ENCODE peak calls at places on chromosomes 5 and 9, in ten cellular contexts. One of them, this sample, is unnamed.

GRCh38 chr9:98074119-98074990 is 17.8 kb downstream of the NANS start:
- DNase-seq in psoas muscle: peak
- DNase-seq in HepG2: peak
- DNase-seq in mammary epithelial cell: peak
- DNase-seq in neural crest cell: peak
- DNase-seq in IMR-90: peak
- DNase-seq in fibroblast of the aortic adventitia: peak
- DNase-seq in NB4: peak
- DNase-seq in osteocyte: peak
- DNase-seq in GM06990: no peak
- DNase-seq in this sample: peak

GRCh38 chr9:107425110-107426025 is 64.2 kb downstream of the KLF4 start:
- DNase-seq in NB4: peak
- DNase-seq in osteocyte: peak
- DNase-seq in GM06990: peak
- DNase-seq in HepG2: peak
- DNase-seq in psoas muscle: peak
- DNase-seq in mammary epithelial cell: peak
- DNase-seq in neural crest cell: peak
- DNase-seq in IMR-90: peak
- DNase-seq in fibroblast of the aortic adventitia: peak
- DNase-seq in this sample: peak

GRCh38 chr9:91101598-91102168 is 260.0 kb downstream of the AUH start:
- DNase-seq in NB4: no peak
- DNase-seq in mammary epithelial cell: no peak
- DNase-seq in fibroblast of the aortic adventitia: no peak
- DNase-seq in HepG2: no peak
- DNase-seq in IMR-90: no peak
- DNase-seq in neural crest cell: no peak
- DNase-seq in osteocyte: no peak
- DNase-seq in GM06990: no peak
- DNase-seq in psoas muscle: no peak
- DNase-seq in this sample: no peak

GRCh38 chr5:179212870-179213269 is 132.4 kb downstream of the ADAMTS2 start:
- DNase-seq in neural crest cell: no peak
- DNase-seq in GM06990: no peak
- DNase-seq in mammary epithelial cell: no peak
- DNase-seq in NB4: peak
- DNase-seq in osteocyte: no peak
- DNase-seq in fibroblast of the aortic adventitia: no peak
- DNase-seq in IMR-90: no peak
- DNase-seq in HepG2: no peak
- DNase-seq in psoas muscle: no peak
- DNase-seq in this sample: no peak

GRCh38 chr9:31089822-31090221 is 1294.6 kb upstream of the ACO1 start:
- DNase-seq in mammary epithelial cell: peak
- DNase-seq in GM06990: no peak
- DNase-seq in fibroblast of the aortic adventitia: no peak
- DNase-seq in HepG2: no peak
- DNase-seq in psoas muscle: no peak
- DNase-seq in neural crest cell: no peak
- DNase-seq in osteocyte: no peak
- DNase-seq in NB4: peak
- DNase-seq in IMR-90: peak
- DNase-seq in this sample: no peak

GRCh38 chr9:122099271-122099869 is 6.3 kb upstream of the TTLL11 start:
- DNase-seq in HepG2: peak
- DNase-seq in IMR-90: peak
- DNase-seq in mammary epithelial cell: peak
- DNase-seq in GM06990: peak
- DNase-seq in osteocyte: peak
- DNase-seq in neural crest cell: peak
- DNase-seq in psoas muscle: peak
- DNase-seq in NB4: peak
- DNase-seq in fibroblast of the aortic adventitia: peak
- DNase-seq in this sample: peak

GRCh38 chr9:122218885-122219855 is 9.6 kb downstream of the LHX6 start:
- DNase-seq in NB4: peak
- DNase-seq in GM06990: no peak
- DNase-seq in HepG2: no peak
- DNase-seq in mammary epithelial cell: no peak
- DNase-seq in psoas muscle: no peak
- DNase-seq in fibroblast of the aortic adventitia: peak
- DNase-seq in IMR-90: peak
- DNase-seq in osteocyte: no peak
- DNase-seq in neural crest cell: no peak
- DNase-seq in this sample: peak

GRCh38 chr5:10030219-10030831 is 219.4 kb downstream of the ATPSCKMT start:
- DNase-seq in fibroblast of the aortic adventitia: peak
- DNase-seq in mammary epithelial cell: peak
- DNase-seq in HepG2: peak
- DNase-seq in IMR-90: peak
- DNase-seq in osteocyte: no peak
- DNase-seq in neural crest cell: no peak
- DNase-seq in GM06990: no peak
- DNase-seq in psoas muscle: no peak
- DNase-seq in NB4: peak
- DNase-seq in this sample: no peak

GRCh38 chr5:177472460-177473441 is 683 bp downstream of the DBN1 start:
- DNase-seq in fibroblast of the aortic adventitia: no peak
- DNase-seq in HepG2: peak
- DNase-seq in mammary epithelial cell: no peak
- DNase-seq in IMR-90: no peak
- DNase-seq in GM06990: peak
- DNase-seq in neural crest cell: no peak
- DNase-seq in osteocyte: no peak
- DNase-seq in NB4: peak
- DNase-seq in psoas muscle: peak
- DNase-seq in this sample: peak

GRCh38 chr5:156947933-156948332 is 15.1 kb downstream of the TIMD4 start:
- DNase-seq in fibroblast of the aortic adventitia: no peak
- DNase-seq in psoas muscle: no peak
- DNase-seq in mammary epithelial cell: no peak
- DNase-seq in GM06990: no peak
- DNase-seq in IMR-90: no peak
- DNase-seq in osteocyte: no peak
- DNase-seq in HepG2: no peak
- DNase-seq in neural crest cell: no peak
- DNase-seq in NB4: no peak
- DNase-seq in this sample: no peak

GRCh38 chr9:126523621-126524111 is 90.1 kb upstream of the LMX1B start:
- DNase-seq in fibroblast of the aortic adventitia: no peak
- DNase-seq in psoas muscle: no peak
- DNase-seq in osteocyte: no peak
- DNase-seq in neural crest cell: no peak
- DNase-seq in NB4: peak
- DNase-seq in mammary epithelial cell: no peak
- DNase-seq in IMR-90: no peak
- DNase-seq in HepG2: no peak
- DNase-seq in GM06990: no peak
- DNase-seq in this sample: no peak

GRCh38 chr5:34007116-34007674 is 655 bp downstream of the AMACR start:
- DNase-seq in HepG2: no peak
- DNase-seq in GM06990: peak
- DNase-seq in osteocyte: no peak
- DNase-seq in mammary epithelial cell: no peak
- DNase-seq in IMR-90: no peak
- DNase-seq in fibroblast of the aortic adventitia: peak
- DNase-seq in psoas muscle: no peak
- DNase-seq in NB4: peak
- DNase-seq in neural crest cell: no peak
- DNase-seq in this sample: peak

GRCh38 chr9:16405421-16405820 is 465.0 kb downstream of the BNC2 start:
- DNase-seq in neural crest cell: no peak
- DNase-seq in mammary epithelial cell: no peak
- DNase-seq in NB4: no peak
- DNase-seq in IMR-90: no peak
- DNase-seq in osteocyte: no peak
- DNase-seq in psoas muscle: no peak
- DNase-seq in HepG2: no peak
- DNase-seq in fibroblast of the aortic adventitia: no peak
- DNase-seq in GM06990: no peak
- DNase-seq in this sample: no peak

GRCh38 chr5:15956622-15957021 is 223.0 kb downstream of the MARCHF11 start:
- DNase-seq in GM06990: no peak
- DNase-seq in IMR-90: no peak
- DNase-seq in fibroblast of the aortic adventitia: no peak
- DNase-seq in HepG2: no peak
- DNase-seq in osteocyte: no peak
- DNase-seq in psoas muscle: no peak
- DNase-seq in neural crest cell: no peak
- DNase-seq in mammary epithelial cell: no peak
- DNase-seq in NB4: no peak
- DNase-seq in this sample: no peak

GRCh38 chr5:142590451-142591240 is 95.2 kb downstream of the FGF1 start:
- DNase-seq in IMR-90: no peak
- DNase-seq in osteocyte: no peak
- DNase-seq in GM06990: no peak
- DNase-seq in NB4: no peak
- DNase-seq in fibroblast of the aortic adventitia: no peak
- DNase-seq in mammary epithelial cell: no peak
- DNase-seq in HepG2: no peak
- DNase-seq in neural crest cell: no peak
- DNase-seq in psoas muscle: no peak
- DNase-seq in this sample: no peak

GRCh38 chr9:99690573-99690972 is 131.1 kb upstream of the NR4A3 start:
- DNase-seq in IMR-90: no peak
- DNase-seq in psoas muscle: no peak
- DNase-seq in mammary epithelial cell: no peak
- DNase-seq in HepG2: no peak
- DNase-seq in osteocyte: no peak
- DNase-seq in GM06990: no peak
- DNase-seq in NB4: no peak
- DNase-seq in neural crest cell: no peak
- DNase-seq in fibroblast of the aortic adventitia: no peak
- DNase-seq in this sample: no peak

DNA sequence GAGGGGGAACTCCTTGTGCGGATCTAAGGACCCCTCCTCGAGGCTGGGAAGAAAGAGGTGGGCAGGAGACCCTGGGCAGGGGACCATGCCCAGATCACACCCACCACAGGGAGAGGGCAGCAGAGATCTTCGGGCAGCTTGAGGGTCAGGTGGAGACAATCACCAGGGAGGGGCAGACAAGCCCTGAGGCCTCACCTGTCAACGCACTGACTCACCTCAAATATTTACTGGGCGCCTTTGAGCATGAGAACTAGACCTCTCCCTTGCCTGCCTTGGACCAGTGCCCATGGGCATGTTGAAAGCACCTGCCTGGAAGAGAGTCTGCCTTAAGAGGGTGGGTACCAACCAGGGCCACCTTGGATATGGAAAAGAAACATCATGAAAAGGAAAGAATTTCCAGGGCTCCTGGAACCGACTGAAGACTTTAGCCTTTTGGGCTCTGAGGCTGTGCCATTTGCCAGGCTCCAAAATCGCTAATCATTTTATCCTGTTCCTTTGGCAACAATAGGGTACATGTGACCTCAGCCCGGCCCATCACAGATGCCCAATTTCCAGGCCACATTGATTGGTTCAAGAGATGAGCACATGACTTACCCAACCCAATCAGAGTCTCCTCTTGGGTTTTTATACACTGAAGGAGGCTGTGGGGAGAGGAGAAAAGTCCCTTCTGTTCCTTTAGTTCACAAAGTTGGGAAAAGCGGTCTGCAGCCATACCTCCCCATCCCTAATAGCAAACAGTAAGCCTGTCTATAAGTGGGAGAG is 10.4 kb upstream of the SPINK4 start:
- DNase-seq in NB4: no peak
- DNase-seq in HepG2: peak
- DNase-seq in IMR-90: no peak
- DNase-seq in mammary epithelial cell: peak
- DNase-seq in GM06990: no peak
- DNase-seq in neural crest cell: no peak
- DNase-seq in fibroblast of the aortic adventitia: no peak
- DNase-seq in osteocyte: no peak
- DNase-seq in psoas muscle: no peak
- DNase-seq in this sample: no peak
- TF ChIP-seq CTCF in NB4: peak
- TF ChIP-seq CTCF in HepG2: peak
- TF ChIP-seq CTCF in IMR-90: peak
- TF ChIP-seq CTCF in mammary epithelial cell: peak
- TF ChIP-seq CTCF in GM06990: no peak
- TF ChIP-seq CTCF in neural crest cell: no peak
- TF ChIP-seq CTCF in fibroblast of the aortic adventitia: no peak
- TF ChIP-seq CTCF in osteocyte: no peak
- TF ChIP-seq CTCF in psoas muscle: peak
- TF ChIP-seq CTCF in this sample: peak

GRCh38 chr5:21654-22233 is 70.2 kb upstream of the PLEKHG4B start:
- DNase-seq in psoas muscle: no peak
- DNase-seq in IMR-90: peak
- DNase-seq in mammary epithelial cell: peak
- DNase-seq in GM06990: no peak
- DNase-seq in fibroblast of the aortic adventitia: peak
- DNase-seq in NB4: peak
- DNase-seq in neural crest cell: no peak
- DNase-seq in osteocyte: no peak
- DNase-seq in HepG2: no peak
- DNase-seq in this sample: no peak
- TF ChIP-seq CTCF in psoas muscle: no peak
- TF ChIP-seq CTCF in IMR-90: peak
- TF ChIP-seq CTCF in mammary epithelial cell: peak
- TF ChIP-seq CTCF in GM06990: peak
- TF ChIP-seq CTCF in fibroblast of the aortic adventitia: peak
- TF ChIP-seq CTCF in NB4: peak
- TF ChIP-seq CTCF in neural crest cell: peak
- TF ChIP-seq CTCF in osteocyte: peak
- TF ChIP-seq CTCF in HepG2: no peak
- TF ChIP-seq CTCF in this sample: no peak

DNA sequence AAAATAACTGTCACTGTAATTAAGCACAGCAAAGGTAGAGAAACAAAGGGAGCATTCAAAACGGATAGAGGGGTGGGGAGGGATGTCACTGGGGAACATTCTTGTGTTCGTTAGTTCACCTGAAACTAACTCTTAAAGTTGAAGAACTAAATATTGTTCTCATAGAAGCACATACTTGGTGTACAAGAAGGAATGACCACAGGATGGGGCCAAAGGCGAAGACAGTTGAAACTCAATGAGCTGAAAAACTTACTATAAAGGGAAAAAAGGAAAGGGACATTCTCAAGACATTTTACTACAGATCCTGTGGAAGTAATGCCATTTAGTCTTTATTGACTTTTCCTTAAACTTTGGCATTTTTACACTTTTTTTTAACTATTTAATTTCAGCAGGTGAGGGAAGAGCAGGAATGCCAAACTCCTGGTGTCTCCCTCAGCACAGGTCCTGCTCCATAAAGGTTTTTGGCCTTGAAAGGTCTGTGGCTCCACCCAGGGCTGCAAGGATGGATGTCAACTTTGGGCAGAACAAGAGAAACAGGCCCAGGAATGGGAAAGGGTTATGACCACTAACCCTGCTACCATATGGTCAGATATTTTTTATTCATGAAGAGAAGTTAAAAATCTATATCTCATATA is 197.6 kb upstream of the RASA1 start:
- DNase-seq in HepG2: no peak
- DNase-seq in fibroblast of the aortic adventitia: peak
- DNase-seq in neural crest cell: no peak
- DNase-seq in mammary epithelial cell: peak
- DNase-seq in NB4: peak
- DNase-seq in psoas muscle: no peak
- DNase-seq in osteocyte: no peak
- DNase-seq in GM06990: no peak
- DNase-seq in IMR-90: peak
- DNase-seq in this sample: peak
- TF ChIP-seq CTCF in HepG2: peak
- TF ChIP-seq CTCF in fibroblast of the aortic adventitia: peak
- TF ChIP-seq CTCF in neural crest cell: no peak
- TF ChIP-seq CTCF in mammary epithelial cell: peak
- TF ChIP-seq CTCF in NB4: no peak
- TF ChIP-seq CTCF in psoas muscle: peak
- TF ChIP-seq CTCF in osteocyte: peak
- TF ChIP-seq CTCF in GM06990: peak
- TF ChIP-seq CTCF in IMR-90: peak
- TF ChIP-seq CTCF in this sample: peak

GRCh38 chr5:1169608-1170115 is 31.7 kb upstream of the SLC6A19 start:
- DNase-seq in HepG2: no peak
- DNase-seq in osteocyte: no peak
- DNase-seq in neural crest cell: no peak
- DNase-seq in IMR-90: no peak
- DNase-seq in fibroblast of the aortic adventitia: no peak
- DNase-seq in mammary epithelial cell: no peak
- DNase-seq in psoas muscle: peak
- DNase-seq in NB4: no peak
- DNase-seq in GM06990: no peak
- DNase-seq in this sample: no peak
- TF ChIP-seq CTCF in HepG2: no peak
- TF ChIP-seq CTCF in osteocyte: no peak
- TF ChIP-seq CTCF in neural crest cell: no peak
- TF ChIP-seq CTCF in IMR-90: no peak
- TF ChIP-seq CTCF in fibroblast of the aortic adventitia: no peak
- TF ChIP-seq CTCF in mammary epithelial cell: no peak
- TF ChIP-seq CTCF in psoas muscle: no peak
- TF ChIP-seq CTCF in NB4: no peak
- TF ChIP-seq CTCF in GM06990: no peak
- TF ChIP-seq CTCF in this sample: no peak